ENCODE peak calls at places on chromosomes 16 and 17, in seven cellular contexts. I is IMR-90, N is neuronal stem cell, O is trophoblast cell, E is mesendoderm, B is H9, U is H1. L is an unnamed sample.

GRCh38 chr16:8796469-8797363 is 723 bp downstream of the TMEM186 start:
- DNase-seq in N (no peak), I (no peak), O (no peak), E (no peak), U (no peak), B (no peak), L (no peak)

GRCh38 chr17:13437966-13438779 is 163.6 kb downstream of the HS3ST3A1 start:
- DNase-seq in E (no peak), I (no peak), B (no peak), U (no peak), N (peak), O (no peak), L (peak)

GRCh38 chr17:74307984-74308773 is 17.8 kb upstream of the KIF19 start:
- DNase-seq in I (no peak), O (no peak), E (no peak), B (no peak), U (no peak), N (no peak), L (no peak)

GRCh38 chr17:559699-560378 is 154.8 kb downstream of the VPS53 start:
- DNase-seq in U (no peak), N (no peak), O (peak), E (no peak), B (no peak), I (peak), L (peak)

GRCh38 chr17:22158364-22158763 is 466.0 kb downstream of the KCNJ18 start:
- DNase-seq in U (no peak), I (no peak), B (no peak), O (no peak), N (no peak), E (no peak), L (no peak)

GRCh38 chr17:65183736-65184135 is 46.6 kb downstream of the RGS9 start:
- DNase-seq in I (peak), N (peak), B (peak), O (peak), U (peak), E (peak), L (peak)

GRCh38 chr16:50367777-50368409 is 895 bp downstream of the BRD7 start:
- DNase-seq in U (no peak), O (peak), I (no peak), B (no peak), E (peak), N (no peak), L (peak)

GRCh38 chr16:12796498-12796897 is 7.2 kb downstream of the CPPED1 start:
- DNase-seq in E (no peak), N (no peak), B (no peak), I (peak), U (no peak), O (peak), L (no peak)

GRCh38 chr17:50575581-50576210 is 15.2 kb downstream of the CACNA1G start:
- DNase-seq in B (peak), I (no peak), O (peak), U (no peak), N (no peak), E (no peak), L (no peak)

GRCh38 chr16:2970563-2970962 is 1.4 kb downstream of the PAQR4 start:
- DNase-seq in B (no peak), N (no peak), E (peak), I (no peak), O (no peak), U (no peak), L (no peak)
- H4K8ac ChIP-seq in B (no peak), N (no peak), E (no peak), I (no peak), O (no peak), U (peak), L (no peak)

DNA sequence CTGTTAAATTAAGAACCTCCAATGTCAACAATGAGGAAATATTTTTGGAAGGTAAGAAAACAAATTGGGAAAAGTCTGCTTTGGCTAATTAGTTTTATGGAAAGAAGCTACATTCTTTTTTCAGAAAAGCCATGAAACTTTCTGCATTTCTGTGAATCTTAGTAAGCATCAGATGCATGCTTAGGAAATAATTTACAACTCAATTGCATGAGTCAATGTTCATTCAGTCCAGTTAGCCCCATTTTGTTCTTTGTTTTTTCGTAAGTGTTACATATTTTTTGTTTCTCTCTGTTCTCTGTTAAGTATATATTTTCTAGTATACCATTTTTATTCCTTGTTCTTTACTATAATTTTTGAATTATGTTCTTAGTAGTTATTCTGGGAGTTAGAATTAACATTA is 195.2 kb upstream of the KIF2B start:
- DNase-seq in O (peak), E (no peak), U (no peak), N (no peak), B (no peak), I (peak), L (peak)
- H4K8ac ChIP-seq in O (no peak), E (no peak), U (no peak), N (no peak), B (no peak), I (no peak), L (no peak)

DNA sequence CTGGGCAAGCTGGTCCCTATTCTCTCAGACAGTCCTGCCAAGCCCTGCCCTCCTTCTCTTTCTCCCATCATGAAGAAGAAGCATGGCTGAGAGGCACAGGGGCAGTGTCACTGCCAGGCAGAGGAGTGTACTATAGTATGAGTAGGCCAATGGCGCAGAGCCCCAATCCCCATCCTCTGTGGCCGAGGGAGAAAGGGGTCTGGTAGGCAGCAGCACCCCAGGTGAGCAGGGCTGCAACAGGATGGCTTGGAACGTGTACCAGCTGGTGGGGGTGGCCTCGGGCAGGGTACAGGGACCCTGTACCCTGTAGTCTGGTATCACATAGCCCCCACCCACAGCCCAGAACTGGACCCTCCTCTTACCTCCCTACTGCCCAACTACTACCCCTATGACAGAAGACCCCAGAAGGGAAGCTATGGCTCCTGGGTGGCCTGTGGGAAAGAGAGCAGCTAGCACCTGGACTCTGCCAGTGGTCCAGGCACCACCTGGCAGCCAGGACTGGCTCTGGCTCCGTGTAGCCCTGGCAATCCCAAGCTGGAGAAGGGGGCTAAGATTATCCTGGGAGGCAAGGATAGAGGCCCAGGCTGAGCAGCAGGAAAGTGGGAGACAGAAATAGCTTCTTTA is 4.4 kb downstream of the SMARCD2 start:
- DNase-seq in O (no peak), U (no peak), I (no peak), N (no peak), B (no peak), E (no peak), L (no peak)
- H4K8ac ChIP-seq in O (no peak), U (peak), I (no peak), N (no peak), B (no peak), E (no peak), L (peak)

DNA sequence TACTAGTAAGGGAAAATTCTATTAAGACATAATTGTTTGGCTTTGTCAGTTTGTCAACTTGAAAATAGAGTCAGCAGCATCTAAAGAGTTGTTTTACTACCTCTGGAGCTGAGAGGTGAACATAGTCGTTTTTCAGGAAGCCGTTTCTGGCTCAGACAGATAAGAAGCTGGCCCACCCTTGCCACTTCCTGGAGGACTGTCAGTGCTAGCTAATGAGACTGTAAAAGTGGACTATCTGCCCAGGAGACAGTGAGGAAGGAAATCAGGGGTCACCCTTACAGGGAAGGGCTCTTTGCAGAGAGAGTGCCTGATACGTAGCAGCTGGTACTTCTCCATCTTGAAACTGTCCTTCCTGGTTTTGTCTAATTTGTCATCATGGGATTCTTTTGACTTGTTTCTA is 328.7 kb downstream of the WWOX start:
- DNase-seq in O (no peak), I (no peak), N (no peak), B (no peak), U (no peak), E (no peak), L (no peak)
- H4K8ac ChIP-seq in O (no peak), I (no peak), N (no peak), B (no peak), U (no peak), E (no peak), L (peak)

GRCh38 chr17:80414803-80415625 is at the start of gene ENDOV:
- DNase-seq in B (peak), O (peak), U (peak), N (peak), E (peak), I (peak), L (peak)
- H4K8ac ChIP-seq in B (no peak), O (peak), U (peak), N (no peak), E (no peak), I (peak), L (peak)

GRCh38 chr17:57309479-57309878 is 53.2 kb downstream of the MSI2 start:
- DNase-seq in O (no peak), U (no peak), I (no peak), B (no peak), N (no peak), E (no peak), L (no peak)

GRCh38 chr17:57313276-57313835 is 57.0 kb downstream of the MSI2 start:
- DNase-seq in E (no peak), O (no peak), U (no peak), N (no peak), B (no peak), I (no peak), L (no peak)

GRCh38 chr17:57311281-57312216 is 55.2 kb downstream of the MSI2 start:
- DNase-seq in I (no peak), O (no peak), B (no peak), N (no peak), U (no peak), E (no peak), L (no peak)

GRCh38 chr17:57315061-57315851 is 58.9 kb downstream of the MSI2 start:
- DNase-seq in E (no peak), U (no peak), O (peak), I (no peak), N (no peak), B (no peak), L (no peak)

GRCh38 chr17:57312242-57312641 is 55.9 kb downstream of the MSI2 start:
- DNase-seq in O (no peak), U (no peak), B (no peak), N (no peak), I (no peak), E (no peak), L (no peak)
- H4K8ac ChIP-seq in O (no peak), U (no peak), B (no peak), N (no peak), I (no peak), E (no peak), L (no peak)

GRCh38 chr17:38591759-38592241 is 14.0 kb downstream of the SRCIN1 start:
- DNase-seq in N (no peak), O (no peak), E (no peak), I (no peak), U (no peak), B (no peak), L (no peak)
- H4K8ac ChIP-seq in N (no peak), O (no peak), E (no peak), I (no peak), U (no peak), B (no peak), L (no peak)

GRCh38 chr16:79155904-79156303 is 444.6 kb downstream of the MAF start:
- DNase-seq in B (no peak), E (no peak), U (no peak), N (no peak), O (no peak), I (no peak), L (no peak)
- H4K8ac ChIP-seq in B (no peak), E (no peak), U (no peak), N (no peak), O (no peak), I (no peak), L (no peak)

DNA sequence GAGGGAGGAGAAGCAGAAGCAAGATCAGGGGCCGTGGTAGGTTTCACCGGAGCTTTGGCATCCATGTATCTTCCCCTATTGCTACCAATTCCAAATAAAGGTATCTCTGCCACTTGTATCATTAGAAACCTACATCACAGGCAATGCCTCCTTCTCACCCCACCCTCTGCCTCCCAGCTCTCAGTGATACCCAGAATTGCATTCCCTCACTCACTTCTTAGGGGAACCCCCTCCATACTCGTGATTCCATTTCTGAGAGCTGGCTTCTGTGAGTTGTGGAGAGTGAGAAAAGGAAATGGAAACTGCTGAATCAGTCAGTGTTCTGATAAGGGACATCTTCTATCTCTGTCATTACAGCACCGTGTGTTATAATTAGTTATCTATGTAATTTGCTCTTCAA is 2.3 kb upstream of the CCL3 start:
- DNase-seq in N (no peak), E (no peak), B (peak), U (no peak), I (no peak), O (no peak), L (no peak)
- H4K8ac ChIP-seq in N (no peak), E (no peak), B (no peak), U (no peak), I (no peak), O (no peak), L (no peak)

DNA sequence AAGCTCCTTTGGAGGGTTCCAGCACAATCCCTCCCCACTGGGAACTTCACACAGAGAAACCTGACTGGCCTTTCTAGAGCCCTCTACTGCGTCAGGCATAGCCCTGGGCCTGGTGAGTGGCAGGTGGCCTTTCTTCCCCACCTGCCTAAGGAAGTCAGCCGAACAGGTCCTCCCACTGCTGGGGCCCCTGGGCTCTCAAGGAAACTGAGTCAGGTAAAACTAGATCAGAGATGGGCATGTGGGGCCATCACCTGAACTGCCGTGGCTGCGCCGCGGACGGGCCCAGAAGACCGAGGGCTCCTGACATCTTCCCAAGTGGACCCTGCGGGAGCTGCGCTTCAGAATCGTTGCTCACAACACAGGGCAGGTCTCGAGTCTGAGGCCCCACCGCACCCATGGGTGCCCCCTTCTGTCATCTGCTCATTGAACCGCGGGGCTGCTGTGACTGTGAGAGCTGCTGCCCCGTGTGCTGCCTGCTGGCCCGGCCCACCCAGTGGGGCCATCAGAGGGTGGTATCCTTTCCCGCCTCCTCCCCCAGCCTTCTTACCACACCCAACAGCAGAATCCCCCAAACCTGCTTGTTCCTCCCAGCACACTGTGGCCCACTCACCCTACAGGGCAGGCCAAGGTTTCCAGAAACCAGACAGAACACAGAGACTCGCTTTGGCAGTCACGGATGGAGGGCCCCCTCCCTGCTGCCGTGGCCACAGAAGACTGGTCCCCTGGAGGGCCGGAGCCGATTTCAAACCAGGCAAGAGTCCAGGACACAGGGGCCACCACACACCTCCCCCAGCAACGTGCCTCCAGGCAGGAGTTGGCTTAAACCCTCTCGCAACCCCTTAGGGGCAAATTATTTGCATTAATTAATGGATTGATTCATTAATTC is 81.1 kb downstream of the TBC1D16 start:
- DNase-seq in U (no peak), I (no peak), O (no peak), N (no peak), E (no peak), B (peak), L (no peak)
- H4K8ac ChIP-seq in U (no peak), I (no peak), O (no peak), N (no peak), E (no peak), B (no peak), L (no peak)